ENCODE peak calls at places on chromosomes 11 and 22, in six cellular contexts. One of them, this sample, is unnamed.

GRCh38 chr11:10091314-10092045 is 202.5 kb downstream of the SBF2 start:
- DNase-seq in upper lobe of left lung: no peak
- DNase-seq in AG09309: no peak
- DNase-seq in AG10803: no peak
- DNase-seq in upper lobe of right lung: no peak
- DNase-seq in A549: no peak
- DNase-seq in this sample: no peak

GRCh38 chr11:102849319-102849718 is 5.9 kb upstream of the MMP3 start:
- DNase-seq in AG10803: peak
- DNase-seq in upper lobe of left lung: no peak
- DNase-seq in AG09309: peak
- DNase-seq in upper lobe of right lung: no peak
- DNase-seq in A549: no peak
- DNase-seq in this sample: no peak

GRCh38 chr11:12540075-12540685 is 134.0 kb upstream of the TEAD1 start:
- DNase-seq in AG10803: peak
- DNase-seq in upper lobe of right lung: no peak
- DNase-seq in A549: peak
- DNase-seq in upper lobe of left lung: no peak
- DNase-seq in AG09309: no peak
- DNase-seq in this sample: no peak

GRCh38 chr22:19998232-19998951 is 18.2 kb downstream of the ARVCF start:
- DNase-seq in AG10803: no peak
- DNase-seq in upper lobe of left lung: no peak
- DNase-seq in AG09309: no peak
- DNase-seq in A549: no peak
- DNase-seq in upper lobe of right lung: no peak
- DNase-seq in this sample: no peak

GRCh38 chr11:60307507-60308195 is 19.4 kb upstream of the MS4A6E start:
- DNase-seq in upper lobe of right lung: no peak
- DNase-seq in AG10803: no peak
- DNase-seq in A549: no peak
- DNase-seq in AG09309: no peak
- DNase-seq in upper lobe of left lung: no peak
- DNase-seq in this sample: no peak

GRCh38 chr11:31233425-31233824 is 136.1 kb downstream of the DCDC1 start:
- DNase-seq in AG10803: no peak
- DNase-seq in AG09309: no peak
- DNase-seq in upper lobe of left lung: no peak
- DNase-seq in upper lobe of right lung: no peak
- DNase-seq in A549: peak
- DNase-seq in this sample: no peak

GRCh38 chr11:24496728-24497396 is at the start of gene LUZP2:
- DNase-seq in upper lobe of left lung: no peak
- DNase-seq in upper lobe of right lung: peak
- DNase-seq in AG10803: peak
- DNase-seq in A549: no peak
- DNase-seq in AG09309: no peak
- DNase-seq in this sample: no peak

GRCh38 chr22:46537221-46537945 is at the start of gene CELSR1:
- DNase-seq in upper lobe of left lung: peak
- DNase-seq in upper lobe of right lung: peak
- DNase-seq in AG10803: no peak
- DNase-seq in AG09309: no peak
- DNase-seq in A549: peak
- DNase-seq in this sample: no peak

GRCh38 chr11:74783241-74783871 is 34.7 kb downstream of the RNF169 start:
- DNase-seq in AG10803: peak
- DNase-seq in AG09309: peak
- DNase-seq in upper lobe of left lung: no peak
- DNase-seq in A549: peak
- DNase-seq in upper lobe of right lung: no peak
- DNase-seq in this sample: peak

GRCh38 chr22:43812149-43812842 is at the start of gene EFCAB6:
- DNase-seq in AG10803: peak
- DNase-seq in upper lobe of right lung: peak
- DNase-seq in AG09309: peak
- DNase-seq in upper lobe of left lung: peak
- DNase-seq in A549: peak
- DNase-seq in this sample: peak

GRCh38 chr11:34837246-34837856 is 78.8 kb downstream of the APIP start:
- DNase-seq in AG10803: no peak
- DNase-seq in upper lobe of left lung: no peak
- DNase-seq in AG09309: no peak
- DNase-seq in upper lobe of right lung: no peak
- DNase-seq in A549: peak
- DNase-seq in this sample: no peak

GRCh38 chr11:34151166-34151565 is 45.7 kb downstream of the NAT10 start:
- DNase-seq in upper lobe of right lung: no peak
- DNase-seq in AG09309: no peak
- DNase-seq in AG10803: no peak
- DNase-seq in upper lobe of left lung: no peak
- DNase-seq in A549: no peak
- DNase-seq in this sample: no peak

GRCh38 chr11:94861306-94861845 is 93.2 kb downstream of the AMOTL1 start:
- DNase-seq in upper lobe of left lung: no peak
- DNase-seq in upper lobe of right lung: no peak
- DNase-seq in AG10803: no peak
- DNase-seq in AG09309: no peak
- DNase-seq in A549: no peak
- DNase-seq in this sample: no peak

GRCh38 chr11:92211576-92212167 is 12.9 kb upstream of the FAT3 start:
- DNase-seq in AG10803: peak
- DNase-seq in upper lobe of right lung: no peak
- DNase-seq in AG09309: peak
- DNase-seq in upper lobe of left lung: no peak
- DNase-seq in A549: peak
- DNase-seq in this sample: no peak

GRCh38 chr11:37504066-37504611 is 906.1 kb upstream of the RAG2 start:
- DNase-seq in upper lobe of right lung: no peak
- DNase-seq in upper lobe of left lung: no peak
- DNase-seq in AG09309: peak
- DNase-seq in A549: no peak
- DNase-seq in AG10803: peak
- DNase-seq in this sample: peak

GRCh38 chr11:34513674-34513995 is at the start of gene ELF5:
- DNase-seq in upper lobe of left lung: no peak
- DNase-seq in upper lobe of right lung: no peak
- DNase-seq in AG09309: no peak
- DNase-seq in AG10803: no peak
- DNase-seq in A549: no peak
- DNase-seq in this sample: no peak

GRCh38 chr11:27234043-27234668 is 128.9 kb downstream of the CCDC34 start:
- DNase-seq in AG09309: peak
- DNase-seq in upper lobe of right lung: no peak
- DNase-seq in upper lobe of left lung: no peak
- DNase-seq in A549: peak
- DNase-seq in AG10803: peak
- DNase-seq in this sample: no peak

GRCh38 chr11:22341582-22341919 is 3.4 kb downstream of the SLC17A6 start:
- DNase-seq in AG09309: no peak
- DNase-seq in upper lobe of left lung: no peak
- DNase-seq in AG10803: no peak
- DNase-seq in A549: no peak
- DNase-seq in upper lobe of right lung: no peak
- DNase-seq in this sample: no peak

GRCh38 chr11:3853545-3853842 is 2.0 kb upstream of the STIM1 start:
- DNase-seq in upper lobe of left lung: no peak
- DNase-seq in A549: no peak
- DNase-seq in AG09309: no peak
- DNase-seq in AG10803: no peak
- DNase-seq in upper lobe of right lung: no peak
- DNase-seq in this sample: no peak

GRCh38 chr11:3855808-3856491 is 486 bp downstream of the STIM1 start:
- DNase-seq in A549: peak
- DNase-seq in AG10803: peak
- DNase-seq in upper lobe of right lung: peak
- DNase-seq in upper lobe of left lung: peak
- DNase-seq in AG09309: no peak
- DNase-seq in this sample: no peak

GRCh38 chr11:3853935-3854659 is 1.4 kb upstream of the STIM1 start:
- DNase-seq in upper lobe of left lung: peak
- DNase-seq in upper lobe of right lung: no peak
- DNase-seq in AG10803: no peak
- DNase-seq in A549: no peak
- DNase-seq in AG09309: no peak
- DNase-seq in this sample: no peak

GRCh38 chr11:3854977-3855807 is at the start of gene STIM1:
- DNase-seq in upper lobe of right lung: peak
- DNase-seq in A549: peak
- DNase-seq in AG10803: peak
- DNase-seq in AG09309: peak
- DNase-seq in upper lobe of left lung: peak
- DNase-seq in this sample: no peak

DNA sequence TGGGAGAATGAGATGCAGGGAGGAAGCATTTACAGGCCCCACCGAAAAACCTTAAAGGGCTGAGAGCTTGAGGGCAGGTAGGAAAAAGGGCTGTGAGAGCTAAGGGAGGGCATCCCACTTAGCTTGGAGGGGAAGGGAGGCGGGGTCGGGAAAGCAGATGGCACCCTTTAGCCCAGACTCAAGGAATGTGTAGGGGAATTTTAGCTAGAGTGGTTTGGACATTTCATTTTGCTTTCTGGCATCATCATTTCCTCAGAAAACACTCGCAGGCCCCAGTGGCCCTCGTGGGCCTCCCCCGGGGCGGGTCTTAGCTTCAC is 846 bp upstream of the STIM1 start:
- DNase-seq in AG10803: no peak
- DNase-seq in AG09309: no peak
- DNase-seq in upper lobe of left lung: no peak
- DNase-seq in upper lobe of right lung: no peak
- DNase-seq in A549: no peak
- DNase-seq in this sample: no peak
- H3K4me3 ChIP-seq in AG10803: peak
- H3K4me3 ChIP-seq in AG09309: no peak
- H3K4me3 ChIP-seq in upper lobe of left lung: no peak
- H3K4me3 ChIP-seq in upper lobe of right lung: peak
- H3K4me3 ChIP-seq in A549: peak
- H3K4me3 ChIP-seq in this sample: peak

DNA sequence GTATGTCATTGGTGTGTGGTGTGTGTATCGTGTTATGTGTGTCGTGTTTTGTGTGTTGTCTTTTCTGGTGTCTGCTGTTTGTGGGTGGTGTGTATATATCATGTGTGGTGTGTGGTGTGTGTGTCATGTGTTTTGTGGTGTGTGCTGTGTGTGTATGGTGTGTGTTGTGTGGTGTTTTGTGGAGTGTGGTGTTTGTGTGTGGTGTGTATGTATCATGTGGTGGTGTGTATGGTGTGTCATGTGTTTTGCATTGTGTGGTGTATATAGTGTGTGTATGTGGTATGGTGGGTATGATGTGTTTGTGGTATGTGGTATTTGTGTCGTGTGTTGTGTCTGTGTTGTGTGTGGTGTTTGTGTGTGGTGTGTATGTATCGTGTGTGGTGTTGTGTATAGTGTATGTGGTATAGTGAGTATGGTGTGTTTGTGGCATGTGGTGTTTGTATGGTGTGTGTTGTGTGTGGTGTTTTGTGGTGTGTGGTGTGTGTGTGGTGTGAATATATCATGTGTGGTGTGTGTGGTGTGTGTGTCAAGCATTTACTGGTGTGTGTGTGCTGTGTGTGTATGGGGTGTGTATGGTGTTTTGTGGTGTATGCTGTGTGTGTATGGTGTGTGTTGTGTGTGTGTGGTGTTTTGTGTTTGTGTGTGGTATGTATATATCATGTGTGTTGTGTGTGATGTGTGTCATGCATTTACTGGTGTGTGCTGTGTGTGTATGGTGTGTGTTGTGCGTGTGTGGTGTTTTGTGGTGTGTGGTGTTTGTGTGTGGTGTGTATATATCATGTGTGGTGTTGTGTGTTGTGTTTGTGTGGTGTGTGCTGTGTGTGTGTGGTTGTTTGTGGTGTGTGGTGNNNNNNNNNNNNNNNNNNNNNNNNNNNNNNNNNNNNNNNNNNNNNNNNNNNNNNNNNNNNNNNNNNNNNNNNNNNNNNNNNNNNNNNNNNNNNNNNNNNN is 12.7 kb downstream of the PIM3 start:
- DNase-seq in A549: peak
- DNase-seq in AG09309: no peak
- DNase-seq in upper lobe of left lung: no peak
- DNase-seq in upper lobe of right lung: peak
- DNase-seq in AG10803: peak
- DNase-seq in this sample: no peak
- H3K4me3 ChIP-seq in A549: no peak
- H3K4me3 ChIP-seq in AG09309: no peak
- H3K4me3 ChIP-seq in upper lobe of left lung: no peak
- H3K4me3 ChIP-seq in upper lobe of right lung: no peak
- H3K4me3 ChIP-seq in AG10803: no peak
- H3K4me3 ChIP-seq in this sample: no peak

GRCh38 chr22:38828191-38828590 is 15.6 kb downstream of the NPTXR start:
- DNase-seq in upper lobe of right lung: no peak
- DNase-seq in upper lobe of left lung: no peak
- DNase-seq in A549: no peak
- DNase-seq in AG10803: no peak
- DNase-seq in AG09309: no peak
- DNase-seq in this sample: no peak
- H3K4me3 ChIP-seq in upper lobe of right lung: no peak
- H3K4me3 ChIP-seq in upper lobe of left lung: no peak
- H3K4me3 ChIP-seq in A549: no peak
- H3K4me3 ChIP-seq in AG10803: no peak
- H3K4me3 ChIP-seq in AG09309: no peak
- H3K4me3 ChIP-seq in this sample: no peak

GRCh38 chr11:44380009-44380313 is 70.0 kb upstream of the ALX4 start:
- DNase-seq in AG09309: no peak
- DNase-seq in AG10803: no peak
- DNase-seq in A549: no peak
- DNase-seq in upper lobe of right lung: no peak
- DNase-seq in upper lobe of left lung: no peak
- DNase-seq in this sample: no peak

GRCh38 chr11:44382648-44383240 is 72.8 kb upstream of the ALX4 start:
- DNase-seq in A549: no peak
- DNase-seq in AG09309: no peak
- DNase-seq in upper lobe of left lung: no peak
- DNase-seq in upper lobe of right lung: no peak
- DNase-seq in AG10803: no peak
- DNase-seq in this sample: no peak

GRCh38 chr11:44382118-44382517 is 72.2 kb upstream of the ALX4 start:
- DNase-seq in upper lobe of left lung: no peak
- DNase-seq in AG09309: no peak
- DNase-seq in AG10803: no peak
- DNase-seq in A549: no peak
- DNase-seq in upper lobe of right lung: no peak
- DNase-seq in this sample: no peak

GRCh38 chr11:44380820-44381219 is 70.9 kb upstream of the ALX4 start:
- DNase-seq in A549: no peak
- DNase-seq in upper lobe of right lung: peak
- DNase-seq in upper lobe of left lung: no peak
- DNase-seq in AG10803: no peak
- DNase-seq in AG09309: no peak
- DNase-seq in this sample: no peak

DNA sequence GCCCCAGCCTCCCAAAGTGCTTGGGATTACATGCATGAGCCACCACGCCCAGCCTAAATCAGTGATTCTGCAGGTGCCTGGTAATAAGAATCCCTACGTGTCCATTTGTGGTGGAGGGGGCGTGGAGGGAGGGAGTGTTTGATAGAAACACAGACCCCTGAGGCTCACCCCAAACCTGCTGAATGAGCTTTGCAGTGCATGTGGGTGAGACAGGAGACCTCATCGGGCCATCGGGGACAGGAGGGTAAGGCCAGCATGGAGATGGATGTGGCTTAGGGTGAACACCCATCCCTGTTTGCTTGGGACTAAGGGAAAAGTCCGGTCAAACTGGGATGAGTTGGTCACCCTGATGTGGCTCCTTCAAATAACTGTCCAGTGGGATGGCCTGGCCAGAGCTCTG is 71.3 kb upstream of the ALX4 start:
- DNase-seq in upper lobe of left lung: no peak
- DNase-seq in AG10803: no peak
- DNase-seq in AG09309: no peak
- DNase-seq in upper lobe of right lung: no peak
- DNase-seq in A549: no peak
- DNase-seq in this sample: no peak
- H3K4me3 ChIP-seq in upper lobe of left lung: no peak
- H3K4me3 ChIP-seq in AG10803: no peak
- H3K4me3 ChIP-seq in AG09309: no peak
- H3K4me3 ChIP-seq in upper lobe of right lung: no peak
- H3K4me3 ChIP-seq in A549: no peak
- H3K4me3 ChIP-seq in this sample: no peak

This sample was measured in epithelial cell of proximal tubule.